ENCODE peak calls at places on chromosomes 4 and X, in four cellular contexts. E, Q, A and X are unnamed samples.

GRCh38 chr4:82618321-82618720 is 56.5 kb upstream of the TMEM150C start:
- DNase-seq in Q (no peak), E (no peak), A (no peak), X (no peak)

GRCh38 chr4:69497886-69498395 is 2.2 kb upstream of the UGT2B4 start:
- DNase-seq in A (no peak), E (no peak), Q (no peak), X (no peak)

GRCh38 chr4:156476359-156476758 is 495.2 kb downstream of the PDGFC start:
- DNase-seq in A (no peak), E (no peak), Q (no peak), X (no peak)

GRCh38 chr4:115343171-115343570 is 229.8 kb upstream of the NDST4 start:
- DNase-seq in A (no peak), E (no peak), Q (no peak), X (no peak)

GRCh38 chr4:186104895-186105720 is 604 bp downstream of the FAM149A start:
- DNase-seq in A (no peak), E (no peak), Q (no peak), X (peak)

GRCh38 chr4:118224239-118224829 is 128.5 kb downstream of the PRSS12 start:
- DNase-seq in A (no peak), E (peak), Q (peak), X (peak)

GRCh38 chr4:166078956-166079355 is 205.9 kb downstream of the TLL1 start:
- DNase-seq in Q (no peak), A (no peak), E (no peak), X (no peak)

GRCh38 chr4:5894266-5894665 is 1.4 kb upstream of the CRMP1 start:
- DNase-seq in E (no peak), A (no peak), Q (no peak), X (no peak)

GRCh38 chr4:148735432-148736155 is 293.4 kb upstream of the NR3C2 start:
- DNase-seq in E (no peak), A (no peak), Q (no peak), X (no peak)

GRCh38 chrX:44996282-44996681 is 123.3 kb downstream of the KDM6A start:
- DNase-seq in E (no peak), Q (no peak), A (no peak), X (no peak)

GRCh38 chr4:71229477-71230257 is 109.2 kb upstream of the SLC4A4 start:
- DNase-seq in E (no peak), Q (peak), A (no peak), X (no peak)

GRCh38 chrX:28752330-28752729 is 165.1 kb downstream of the IL1RAPL1 start:
- DNase-seq in A (no peak), E (no peak), Q (no peak), X (no peak)

GRCh38 chr4:139935911-139936310 is 218.1 kb downstream of the MAML3 start:
- DNase-seq in E (no peak), Q (no peak), A (no peak), X (no peak)

GRCh38 chrX:80806557-80806956 is 3.1 kb downstream of the BRWD3 start:
- DNase-seq in E (no peak), A (no peak), Q (no peak), X (no peak)

GRCh38 chrX:48461830-48462229 is 8.2 kb downstream of the SLC38A5 start:
- DNase-seq in A (no peak), E (no peak), Q (peak), X (no peak)

GRCh38 chr4:140061194-140061593 is 92.8 kb downstream of the MAML3 start:
- DNase-seq in A (no peak), E (no peak), Q (no peak), X (no peak)

GRCh38 chr4:134132086-134132783 is 69.4 kb downstream of the PABPC4L start:
- DNase-seq in A (no peak), E (no peak), Q (no peak), X (no peak)

GRCh38 chr4:122873752-122874151 is 47.1 kb downstream of the FGF2 start:
- DNase-seq in E (no peak), A (no peak), Q (no peak), X (no peak)

GRCh38 chr4:165359501-165359900 is 19.3 kb upstream of the CPE start:
- DNase-seq in A (no peak), Q (no peak), E (no peak), X (no peak)

GRCh38 chr4:82803746-82804145 is 5.2 kb upstream of the SCD5 start:
- DNase-seq in A (no peak), E (no peak), Q (no peak), X (no peak)

GRCh38 chr4:15906024-15906443 is 32.5 kb downstream of the FGFBP1 start:
- DNase-seq in Q (peak), A (no peak), E (peak), X (no peak)

GRCh38 chrX:3743821-3744439 is 30.5 kb upstream of the PRKX start:
- DNase-seq in Q (no peak), A (no peak), E (peak), X (no peak)

DNA sequence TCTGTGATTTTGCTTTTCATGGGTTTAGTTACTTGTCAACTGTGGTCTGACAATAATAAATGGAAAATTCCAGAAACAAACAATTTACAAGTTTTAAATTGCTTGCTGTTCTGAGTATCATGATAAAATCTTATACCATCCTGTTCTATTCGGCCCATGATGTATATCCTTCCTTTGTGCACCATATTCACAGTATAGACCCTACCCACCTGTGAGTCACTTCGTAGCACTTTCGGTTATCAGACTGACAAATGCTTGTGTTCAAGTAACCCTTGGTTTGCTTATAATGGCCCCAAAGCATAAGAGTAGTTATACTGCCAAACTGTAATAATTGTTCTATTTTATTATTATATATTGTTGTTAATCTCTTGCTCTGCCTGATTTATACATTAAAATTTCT is 1183.4 kb upstream of the PCDH7 start:
- DNase-seq in E (no peak), A (no peak), Q (no peak), X (no peak)
- TF ChIP-seq POLR2AphosphoS5 in E (no peak), A (no peak), Q (no peak), X (no peak)

GRCh38 chr4:107317596-107317995 is 281.5 kb upstream of the DKK2 start:
- DNase-seq in E (no peak), A (no peak), Q (no peak), X (no peak)
- TF ChIP-seq SPI1 in E (no peak), A (no peak), Q (no peak), X (no peak)

GRCh38 chrX:38638952-38639529 is 77.7 kb downstream of the TSPAN7 start:
- DNase-seq in E (no peak), A (no peak), Q (no peak), X (no peak)
- TF ChIP-seq POLR2AphosphoS5 in E (no peak), A (no peak), Q (no peak), X (no peak)

GRCh38 chr4:25723409-25723808 is 67.8 kb downstream of the SLC34A2 start:
- DNase-seq in E (no peak), A (no peak), Q (no peak), X (no peak)
- TF ChIP-seq SPI1 in E (no peak), A (no peak), Q (no peak), X (no peak)

GRCh38 chrX:107731831-107732502 is 43.6 kb downstream of the TSC22D3 start:
- DNase-seq in E (no peak), A (no peak), Q (peak), X (no peak)
- TF ChIP-seq POLR2AphosphoS5 in E (no peak), A (no peak), Q (no peak), X (no peak)